ENCODE peak calls at places on chromosomes 13 and 19, in five cellular contexts. One of them, this sample, is unnamed.

GRCh38 chr13:30985637-30986205 is 53.3 kb downstream of the TEX26 start:
- DNase-seq in breast epithelium: no peak
- DNase-seq in thyroid gland: no peak
- DNase-seq in GM12878: no peak
- DNase-seq in K562: no peak
- DNase-seq in this sample: no peak

GRCh38 chr19:34733266-34733825 is 697 bp upstream of the ZNF181 start:
- DNase-seq in breast epithelium: no peak
- DNase-seq in thyroid gland: peak
- DNase-seq in GM12878: no peak
- DNase-seq in K562: peak
- DNase-seq in this sample: no peak

GRCh38 chr19:14419038-14419813 is at the start of gene DDX39A:
- DNase-seq in thyroid gland: peak
- DNase-seq in GM12878: peak
- DNase-seq in K562: peak
- DNase-seq in breast epithelium: peak
- DNase-seq in this sample: peak

GRCh38 chr13:51000576-51001260 is 91.1 kb downstream of the RNASEH2B start:
- DNase-seq in K562: no peak
- DNase-seq in thyroid gland: no peak
- DNase-seq in GM12878: no peak
- DNase-seq in breast epithelium: no peak
- DNase-seq in this sample: no peak

GRCh38 chr19:44635581-44636438 is 7.9 kb upstream of the PVR start:
- DNase-seq in thyroid gland: no peak
- DNase-seq in GM12878: no peak
- DNase-seq in breast epithelium: no peak
- DNase-seq in K562: no peak
- DNase-seq in this sample: no peak

GRCh38 chr13:66530686-66531085 is 699.5 kb downstream of the PCDH9 start:
- DNase-seq in breast epithelium: no peak
- DNase-seq in thyroid gland: no peak
- DNase-seq in K562: no peak
- DNase-seq in GM12878: no peak
- DNase-seq in this sample: no peak

GRCh38 chr13:107373551-107373950 is 805.6 kb upstream of the ARGLU1 start:
- DNase-seq in K562: no peak
- DNase-seq in breast epithelium: no peak
- DNase-seq in thyroid gland: no peak
- DNase-seq in GM12878: no peak
- DNase-seq in this sample: no peak

GRCh38 chr13:59621791-59622190 is 541.9 kb downstream of the DIAPH3 start:
- DNase-seq in K562: no peak
- DNase-seq in thyroid gland: no peak
- DNase-seq in breast epithelium: no peak
- DNase-seq in GM12878: no peak
- DNase-seq in this sample: no peak

GRCh38 chr13:37597477-37597876 is 1.1 kb downstream of the POSTN start:
- DNase-seq in breast epithelium: no peak
- DNase-seq in K562: no peak
- DNase-seq in GM12878: no peak
- DNase-seq in thyroid gland: no peak
- DNase-seq in this sample: no peak

GRCh38 chr13:48304132-48304876 is 753 bp downstream of the RB1 start:
- DNase-seq in breast epithelium: no peak
- DNase-seq in K562: peak
- DNase-seq in thyroid gland: peak
- DNase-seq in GM12878: peak
- DNase-seq in this sample: peak

DNA sequence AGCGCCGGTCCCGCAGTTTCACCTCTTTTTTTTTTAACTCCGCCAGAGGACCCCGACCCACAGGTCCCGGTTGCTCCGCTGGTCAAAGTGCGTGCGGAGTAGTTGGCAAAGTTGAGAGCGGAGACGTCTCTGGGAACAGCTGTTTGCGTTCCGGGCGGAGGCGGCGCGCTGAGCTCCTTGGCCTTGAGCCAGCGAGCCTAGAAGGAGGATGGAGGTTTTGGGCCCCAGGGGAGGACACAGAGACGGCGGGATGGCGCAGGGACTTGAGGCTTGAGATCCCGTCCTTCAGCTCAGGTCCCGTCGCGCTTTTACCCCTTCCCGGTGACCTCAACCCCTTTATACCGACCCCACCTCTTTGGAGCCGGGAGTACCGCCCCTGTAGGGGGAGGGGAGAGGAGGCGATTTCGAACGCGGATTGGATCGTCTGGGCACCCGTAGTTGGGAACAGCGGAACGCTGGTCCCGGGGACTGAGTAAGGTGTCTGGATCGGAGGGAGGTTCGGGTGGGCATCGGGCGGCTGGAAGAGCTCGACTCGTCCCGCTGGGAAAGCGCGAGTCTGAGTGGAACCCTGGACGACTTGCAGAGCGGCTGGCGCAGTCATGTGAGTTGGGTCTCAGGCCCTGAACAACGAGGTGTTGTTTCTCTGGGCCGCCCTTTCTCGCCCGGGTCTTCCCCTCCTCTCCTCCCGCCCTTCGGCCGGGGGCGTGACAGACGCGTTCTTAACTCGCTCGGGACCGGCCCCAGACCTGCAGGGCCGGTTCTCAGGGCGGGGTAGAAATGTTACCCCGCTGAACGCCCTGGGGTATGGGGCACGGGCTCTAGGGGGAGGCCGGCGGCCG is at the start of gene WBP4:
- DNase-seq in GM12878: peak
- DNase-seq in K562: peak
- DNase-seq in thyroid gland: peak
- DNase-seq in breast epithelium: peak
- DNase-seq in this sample: peak
- TF ChIP-seq POLR2A in GM12878: peak
- TF ChIP-seq POLR2A in K562: peak
- TF ChIP-seq POLR2A in thyroid gland: peak
- TF ChIP-seq POLR2A in breast epithelium: peak
- TF ChIP-seq POLR2A in this sample: peak

GRCh38 chr13:32253911-32254399 is 61.2 kb downstream of the ZAR1L start:
- DNase-seq in GM12878: no peak
- DNase-seq in thyroid gland: no peak
- DNase-seq in K562: no peak
- DNase-seq in breast epithelium: no peak
- DNase-seq in this sample: no peak
- TF ChIP-seq POLR2A in GM12878: no peak
- TF ChIP-seq POLR2A in thyroid gland: no peak
- TF ChIP-seq POLR2A in K562: no peak
- TF ChIP-seq POLR2A in breast epithelium: no peak
- TF ChIP-seq POLR2A in this sample: no peak

GRCh38 chr13:82070411-82070810 is 1729.5 kb upstream of the SPRY2 start:
- DNase-seq in GM12878: no peak
- DNase-seq in thyroid gland: no peak
- DNase-seq in breast epithelium: no peak
- DNase-seq in K562: no peak
- DNase-seq in this sample: no peak
- TF ChIP-seq POLR2A in GM12878: no peak
- TF ChIP-seq POLR2A in thyroid gland: no peak
- TF ChIP-seq POLR2A in breast epithelium: no peak
- TF ChIP-seq POLR2A in K562: no peak
- TF ChIP-seq POLR2A in this sample: no peak

DNA sequence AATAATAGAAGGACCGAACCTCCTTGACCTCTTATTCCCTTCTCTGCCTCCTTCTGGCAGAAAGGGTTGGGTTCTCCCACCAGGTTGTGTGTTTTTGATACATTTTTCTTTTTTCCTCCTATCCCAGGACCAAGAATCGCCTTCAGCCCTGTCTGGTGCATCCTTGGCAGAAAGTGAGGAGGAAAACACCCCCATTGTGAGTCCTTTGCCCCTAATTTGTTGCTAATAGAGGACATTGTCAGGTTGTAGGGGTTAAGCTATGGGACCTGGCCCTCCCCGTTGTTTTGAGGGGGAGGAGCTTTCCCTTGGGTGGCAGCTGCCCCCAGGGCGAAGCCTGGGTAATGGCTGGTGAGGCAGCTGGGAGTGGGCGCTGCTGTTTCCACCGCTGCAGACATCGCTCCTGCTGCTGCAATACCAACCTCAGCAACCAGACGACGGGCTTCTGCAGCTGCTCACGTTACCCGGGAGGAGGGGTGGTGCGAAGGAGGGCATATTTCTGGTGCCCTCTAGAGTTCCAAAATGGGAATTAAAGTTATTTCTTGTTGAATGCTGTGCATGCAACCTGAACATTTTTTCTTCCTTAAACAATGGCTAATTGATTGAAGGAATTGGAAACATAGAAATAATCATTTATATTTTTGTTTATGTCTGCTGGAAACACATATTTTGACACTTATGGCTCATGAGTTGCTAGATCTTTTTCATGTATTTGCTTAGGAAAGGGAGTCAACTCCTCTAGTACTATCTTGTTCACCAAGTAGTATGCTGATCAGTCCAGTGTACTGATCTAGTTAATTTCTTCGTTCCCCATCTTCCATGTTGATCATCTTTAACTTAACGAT is 1.5 kb downstream of the ZMYM2 start:
- DNase-seq in GM12878: peak
- DNase-seq in thyroid gland: peak
- DNase-seq in breast epithelium: peak
- DNase-seq in K562: peak
- DNase-seq in this sample: peak
- TF ChIP-seq POLR2A in GM12878: peak
- TF ChIP-seq POLR2A in thyroid gland: peak
- TF ChIP-seq POLR2A in breast epithelium: no peak
- TF ChIP-seq POLR2A in K562: no peak
- TF ChIP-seq POLR2A in this sample: no peak

GRCh38 chr19:19193926-19194325 is 1.9 kb downstream of the RFXANK start:
- DNase-seq in thyroid gland: no peak
- DNase-seq in GM12878: no peak
- DNase-seq in K562: no peak
- DNase-seq in breast epithelium: no peak
- DNase-seq in this sample: no peak

GRCh38 chr19:19191920-19192882 is at the start of the genes BORCS8 and RFXANK:
- DNase-seq in K562: peak
- DNase-seq in GM12878: peak
- DNase-seq in breast epithelium: peak
- DNase-seq in thyroid gland: peak
- DNase-seq in this sample: peak

GRCh38 chr19:19192910-19193423 is 909 bp downstream of the RFXANK start:
- DNase-seq in GM12878: no peak
- DNase-seq in K562: no peak
- DNase-seq in breast epithelium: no peak
- DNase-seq in thyroid gland: no peak
- DNase-seq in this sample: peak
- TF ChIP-seq POLR2A in GM12878: no peak
- TF ChIP-seq POLR2A in K562: peak
- TF ChIP-seq POLR2A in breast epithelium: no peak
- TF ChIP-seq POLR2A in thyroid gland: no peak
- TF ChIP-seq POLR2A in this sample: no peak

GRCh38 chr13:49786609-49787008 is 5.9 kb downstream of the KPNA3 start:
- DNase-seq in K562: no peak
- DNase-seq in GM12878: no peak
- DNase-seq in breast epithelium: no peak
- DNase-seq in thyroid gland: no peak
- DNase-seq in this sample: peak

GRCh38 chr13:49792550-49793324 is at the start of gene KPNA3:
- DNase-seq in GM12878: peak
- DNase-seq in K562: peak
- DNase-seq in breast epithelium: peak
- DNase-seq in thyroid gland: peak
- DNase-seq in this sample: peak

GRCh38 chr13:49789961-49790360 is 2.5 kb downstream of the KPNA3 start:
- DNase-seq in GM12878: no peak
- DNase-seq in K562: no peak
- DNase-seq in breast epithelium: no peak
- DNase-seq in thyroid gland: no peak
- DNase-seq in this sample: peak

GRCh38 chr13:49791214-49791752 is 1.2 kb downstream of the KPNA3 start:
- DNase-seq in GM12878: peak
- DNase-seq in K562: no peak
- DNase-seq in thyroid gland: peak
- DNase-seq in breast epithelium: no peak
- DNase-seq in this sample: peak

GRCh38 chr13:49791753-49792549 is 531 bp downstream of the KPNA3 start:
- DNase-seq in thyroid gland: peak
- DNase-seq in K562: peak
- DNase-seq in breast epithelium: no peak
- DNase-seq in GM12878: no peak
- DNase-seq in this sample: peak
- TF ChIP-seq POLR2A in thyroid gland: peak
- TF ChIP-seq POLR2A in K562: no peak
- TF ChIP-seq POLR2A in breast epithelium: no peak
- TF ChIP-seq POLR2A in GM12878: peak
- TF ChIP-seq POLR2A in this sample: no peak

GRCh38 chr19:1261863-1262686 is 7.1 kb upstream of the CIRBP start:
- DNase-seq in K562: no peak
- DNase-seq in thyroid gland: peak
- DNase-seq in GM12878: no peak
- DNase-seq in breast epithelium: peak
- DNase-seq in this sample: peak
- TF ChIP-seq POLR2A in K562: no peak
- TF ChIP-seq POLR2A in thyroid gland: peak
- TF ChIP-seq POLR2A in GM12878: peak
- TF ChIP-seq POLR2A in breast epithelium: no peak
- TF ChIP-seq POLR2A in this sample: no peak

DNA sequence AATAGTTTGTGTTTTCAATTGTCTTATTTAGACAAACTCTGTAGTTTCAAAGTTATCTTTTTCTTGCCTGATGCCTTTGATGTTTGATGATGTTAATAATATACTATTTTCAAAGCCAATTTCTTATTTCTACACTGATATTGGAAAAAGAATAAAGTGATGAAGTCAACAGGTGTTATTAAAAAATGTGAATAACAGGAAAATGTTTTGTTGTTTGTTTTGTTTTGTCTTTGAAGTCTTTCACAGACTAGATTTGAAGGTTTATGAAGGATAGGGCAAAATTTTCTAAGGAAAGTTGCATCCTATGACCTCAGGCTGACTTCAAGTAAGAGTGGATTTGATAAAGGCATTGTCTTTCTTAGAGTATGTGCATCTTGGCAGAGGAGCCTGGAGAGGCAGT is 31.2 kb downstream of the ZNF790 start:
- DNase-seq in breast epithelium: no peak
- DNase-seq in K562: no peak
- DNase-seq in GM12878: no peak
- DNase-seq in thyroid gland: no peak
- DNase-seq in this sample: no peak
- TF ChIP-seq POLR2A in breast epithelium: no peak
- TF ChIP-seq POLR2A in K562: no peak
- TF ChIP-seq POLR2A in GM12878: no peak
- TF ChIP-seq POLR2A in thyroid gland: no peak
- TF ChIP-seq POLR2A in this sample: no peak

GRCh38 chr13:97275265-97275664 is 53.1 kb downstream of the MBNL2 start:
- DNase-seq in breast epithelium: no peak
- DNase-seq in GM12878: no peak
- DNase-seq in thyroid gland: no peak
- DNase-seq in K562: no peak
- DNase-seq in this sample: no peak
- TF ChIP-seq POLR2A in breast epithelium: no peak
- TF ChIP-seq POLR2A in GM12878: no peak
- TF ChIP-seq POLR2A in thyroid gland: no peak
- TF ChIP-seq POLR2A in K562: no peak
- TF ChIP-seq POLR2A in this sample: no peak

This sample was measured in erythroblast.